ENCODE peak calls at places on chromosomes 5 and 9, in four cellular contexts. J is H1, R is GM12878, O is HepG2. P is an unnamed sample.

GRCh38 chr9:127404631-127405030 is 7.7 kb downstream of the SLC2A8 start:
- DNase-seq in R (no peak), O (no peak), J (no peak), P (no peak)

GRCh38 chr9:98772364-98773155 is 23.8 kb downstream of the ANKS6 start:
- DNase-seq in O (no peak), R (no peak), J (peak), P (no peak)

GRCh38 chr5:180495292-180495691 is 1.1 kb downstream of the CNOT6 start:
- DNase-seq in J (no peak), O (no peak), R (no peak), P (no peak)

GRCh38 chr5:36398137-36398536 is 96.4 kb upstream of the RANBP3L start:
- DNase-seq in R (no peak), O (peak), J (no peak), P (no peak)

GRCh38 chr5:17180957-17181723 is 36.3 kb upstream of the BASP1 start:
- DNase-seq in J (no peak), O (peak), R (no peak), P (no peak)

GRCh38 chr9:92734931-92735906 is 29.4 kb downstream of the BICD2 start:
- DNase-seq in J (no peak), R (no peak), O (no peak), P (no peak)

GRCh38 chr9:122134822-122135528 is 24.6 kb downstream of the NDUFA8 start:
- DNase-seq in O (no peak), J (peak), R (no peak), P (no peak)

GRCh38 chr5:69462170-69462569 is 30.4 kb upstream of the OCLN start:
- DNase-seq in O (no peak), J (no peak), R (no peak), P (no peak)

GRCh38 chr5:43040287-43041098 is at the start of gene ANXA2R:
- DNase-seq in R (no peak), O (peak), J (peak), P (peak)

GRCh38 chr5:171418316-171418981 is 998 bp upstream of the FGF18 start:
- DNase-seq in O (peak), R (no peak), J (peak), P (peak)

GRCh38 chr5:10630126-10630525 is 66.3 kb downstream of the ANKRD33B start:
- DNase-seq in O (no peak), R (no peak), J (no peak), P (no peak)

GRCh38 chr9:93028448-93029006 is 30.0 kb upstream of the SUSD3 start:
- DNase-seq in O (no peak), J (no peak), R (peak), P (no peak)

GRCh38 chr5:133254803-133255202 is 203.0 kb downstream of the HSPA4 start:
- DNase-seq in O (no peak), R (no peak), J (no peak), P (no peak)

GRCh38 chr9:126373241-126373640 is 46.6 kb downstream of the MVB12B start:
- DNase-seq in R (no peak), O (peak), J (no peak), P (no peak)

GRCh38 chr5:167709625-167710024 is 581.8 kb upstream of the WWC1 start:
- DNase-seq in O (no peak), J (no peak), R (no peak), P (no peak)

GRCh38 chr5:159182691-159183090 is 26.7 kb downstream of the RNF145 start:
- DNase-seq in J (no peak), O (peak), R (no peak), P (no peak)

GRCh38 chr5:172870261-172870806 is 36.3 kb downstream of the ERGIC1 start:
- DNase-seq in J (no peak), R (no peak), O (no peak), P (no peak)

GRCh38 chr5:81393783-81394718 is at the start of gene ACOT12:
- DNase-seq in J (peak), R (no peak), O (no peak), P (no peak)

GRCh38 chr9:107504585-107505455 is 15.3 kb upstream of the KLF4 start:
- DNase-seq in J (no peak), O (peak), R (no peak), P (no peak)

GRCh38 chr5:119315516-119315949 is 40.3 kb upstream of the TNFAIP8 start:
- DNase-seq in O (peak), R (peak), J (no peak), P (no peak)

GRCh38 chr9:89440548-89440947 is 57.4 kb downstream of the SEMA4D start:
- DNase-seq in R (no peak), O (no peak), J (no peak), P (no peak)

GRCh38 chr5:38681024-38681805 is 124.8 kb upstream of the LIFR start:
- DNase-seq in R (no peak), O (no peak), J (no peak), P (no peak)

GRCh38 chr5:38677611-38678010 is 121.2 kb upstream of the LIFR start:
- DNase-seq in R (no peak), O (no peak), J (no peak), P (no peak)

GRCh38 chr5:38680094-38680765 is 123.8 kb upstream of the LIFR start:
- DNase-seq in J (no peak), R (no peak), O (no peak), P (no peak)

GRCh38 chr5:38678079-38678478 is 121.6 kb upstream of the LIFR start:
- DNase-seq in J (no peak), O (no peak), R (no peak), P (no peak)

DNA sequence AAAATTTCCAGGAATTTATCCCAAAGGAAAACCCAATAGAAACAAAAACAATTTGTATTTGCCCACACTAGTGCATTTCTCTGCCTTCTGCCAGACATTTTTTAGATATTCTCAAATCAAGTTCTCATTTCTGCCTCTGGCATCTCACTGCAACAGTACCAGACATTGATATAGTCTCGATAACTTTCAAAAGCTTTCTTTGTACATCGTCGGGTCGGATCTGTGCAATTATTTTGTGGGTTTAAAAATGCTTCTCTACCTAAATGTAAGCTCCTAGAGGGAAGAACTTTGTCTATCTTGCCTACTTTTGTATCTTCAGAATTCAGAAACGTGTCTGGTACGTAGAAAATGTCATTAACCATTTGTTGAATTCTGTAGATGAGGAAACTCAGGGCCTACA is 125.5 kb upstream of the LIFR start:
- DNase-seq in O (no peak), J (no peak), R (no peak), P (no peak)
- TF ChIP-seq SUZ12 in O (no peak), J (no peak), R (no peak), P (no peak)

GRCh38 chr5:179343902-179344300 is 1.4 kb downstream of the ADAMTS2 start:
- DNase-seq in J (peak), O (no peak), R (no peak), P (peak)
- H3K4me3 ChIP-seq in J (peak), O (no peak), R (no peak), P (peak)

GRCh38 chr5:140857177-140857986 is 1.7 kb downstream of the PCDHA10 start:
- DNase-seq in O (no peak), J (no peak), R (no peak), P (no peak)
- TF ChIP-seq ZNF274 in O (no peak), J (no peak), R (no peak), P (no peak)

GRCh38 chr9:73061131-73061530 is 90.5 kb upstream of the ANXA1 start:
- DNase-seq in J (no peak), R (no peak), O (no peak), P (no peak)

GRCh38 chr9:73065439-73065838 is 86.2 kb upstream of the ANXA1 start:
- DNase-seq in J (no peak), O (no peak), R (no peak), P (no peak)

GRCh38 chr9:73067074-73067473 is 84.6 kb upstream of the ANXA1 start:
- DNase-seq in O (no peak), J (no peak), R (no peak), P (no peak)
- TF ChIP-seq SUZ12 in O (no peak), J (no peak), R (no peak), P (no peak)

GRCh38 chr9:70950270-70950669 is 171.2 kb downstream of the TRPM3 start:
- DNase-seq in R (no peak), J (no peak), O (no peak), P (no peak)
- H3K4me3 ChIP-seq in R (no peak), J (no peak), O (no peak), P (no peak)

GRCh38 chr5:95689680-95690079 is 6.9 kb upstream of the SPATA9 start:
- DNase-seq in J (no peak), O (no peak), R (no peak), P (no peak)

GRCh38 chr5:95684361-95684760 is 1.6 kb upstream of the SPATA9 start:
- DNase-seq in R (no peak), J (no peak), O (no peak), P (no peak)

GRCh38 chr5:95682891-95683290 is at the start of gene SPATA9:
- DNase-seq in R (no peak), J (no peak), O (no peak), P (no peak)

GRCh38 chr5:95686661-95687060 is 3.9 kb upstream of the SPATA9 start:
- DNase-seq in R (no peak), J (no peak), O (no peak), P (no peak)
- TF ChIP-seq ZNF274 in R (no peak), J (no peak), O (no peak), P (no peak)

GRCh38 chr9:4262735-4263141 is 37.1 kb downstream of the GLIS3 start:
- DNase-seq in J (no peak), O (peak), R (no peak), P (peak)
- TF ChIP-seq SUZ12 in J (no peak), O (no peak), R (no peak), P (no peak)

P was measured in NT2/D1.